ENCODE peak calls at places on chromosomes 11 and 22, in six cellular contexts. P is H9, T is mesenchymal stem cell, U is neuronal stem cell, D is trophoblast cell, V is H1. X is an unnamed sample.

GRCh38 chr11:45146072-45147016 is at the start of gene PRDM11:
- DNase-seq in U (peak), P (peak), T (peak), D (peak), V (peak), X (peak)

GRCh38 chr11:47317078-47317828 is 35.2 kb downstream of the MYBPC3 start:
- DNase-seq in D (no peak), U (no peak), V (no peak), P (no peak), T (no peak), X (no peak)

GRCh38 chr22:37639070-37639760 is at the start of gene SH3BP1:
- DNase-seq in D (peak), P (peak), V (peak), U (no peak), T (peak), X (no peak)

GRCh38 chr22:19137384-19138216 is 6.5 kb downstream of the TSSK2 start:
- DNase-seq in D (no peak), V (no peak), U (no peak), T (no peak), P (no peak), X (no peak)

GRCh38 chr11:86743223-86744118 is 56.9 kb upstream of the PRSS23 start:
- DNase-seq in T (peak), V (no peak), P (no peak), D (peak), U (no peak), X (peak)

GRCh38 chr11:101264303-101264702 is 134.7 kb upstream of the PGR start:
- DNase-seq in P (no peak), D (peak), V (no peak), T (no peak), U (no peak), X (no peak)

GRCh38 chr11:68666854-68667253 is 17.5 kb upstream of the GAL start:
- DNase-seq in T (no peak), V (no peak), D (no peak), U (no peak), P (no peak), X (no peak)

GRCh38 chr22:39206491-39206890 is 38.3 kb downstream of the PDGFB start:
- DNase-seq in V (no peak), U (no peak), D (no peak), T (no peak), P (peak), X (no peak)

GRCh38 chr11:120929664-120930154 is 94.2 kb upstream of the TBCEL start:
- DNase-seq in U (peak), V (peak), D (peak), T (peak), P (peak), X (peak)

GRCh38 chr11:114395776-114396175 is 4.5 kb downstream of the C11orf71 start:
- DNase-seq in D (peak), T (no peak), V (no peak), P (peak), U (no peak), X (no peak)

GRCh38 chr11:111596319-111596718 is 5.9 kb upstream of the SIK2 start:
- DNase-seq in D (no peak), P (no peak), U (no peak), V (no peak), T (no peak), X (no peak)

GRCh38 chr11:25562417-25562816 is 769.5 kb upstream of the ANO3 start:
- DNase-seq in P (no peak), T (no peak), V (no peak), U (no peak), D (no peak), X (no peak)

GRCh38 chr11:63534895-63535461 is 1.6 kb upstream of the PLAAT4 start:
- DNase-seq in P (no peak), V (no peak), D (no peak), T (peak), U (no peak), X (no peak)

GRCh38 chr22:23401111-23401909 is 178.8 kb downstream of the IGLL1 start:
- DNase-seq in U (no peak), T (peak), P (no peak), D (peak), V (no peak), X (peak)

GRCh38 chr22:35860837-35861236 is 143.2 kb downstream of the APOL5 start:
- DNase-seq in U (no peak), T (no peak), P (no peak), V (no peak), D (no peak), X (no peak)

GRCh38 chr22:35863432-35863831 is 145.8 kb downstream of the APOL5 start:
- DNase-seq in P (no peak), U (no peak), D (peak), V (no peak), T (no peak), X (no peak)

GRCh38 chr22:35861451-35861850 is 143.8 kb downstream of the APOL5 start:
- DNase-seq in D (peak), P (no peak), T (no peak), V (no peak), U (no peak), X (no peak)

GRCh38 chr22:35862697-35863096 is 145.0 kb downstream of the APOL5 start:
- DNase-seq in U (no peak), V (no peak), D (no peak), T (no peak), P (no peak), X (no peak)

DNA sequence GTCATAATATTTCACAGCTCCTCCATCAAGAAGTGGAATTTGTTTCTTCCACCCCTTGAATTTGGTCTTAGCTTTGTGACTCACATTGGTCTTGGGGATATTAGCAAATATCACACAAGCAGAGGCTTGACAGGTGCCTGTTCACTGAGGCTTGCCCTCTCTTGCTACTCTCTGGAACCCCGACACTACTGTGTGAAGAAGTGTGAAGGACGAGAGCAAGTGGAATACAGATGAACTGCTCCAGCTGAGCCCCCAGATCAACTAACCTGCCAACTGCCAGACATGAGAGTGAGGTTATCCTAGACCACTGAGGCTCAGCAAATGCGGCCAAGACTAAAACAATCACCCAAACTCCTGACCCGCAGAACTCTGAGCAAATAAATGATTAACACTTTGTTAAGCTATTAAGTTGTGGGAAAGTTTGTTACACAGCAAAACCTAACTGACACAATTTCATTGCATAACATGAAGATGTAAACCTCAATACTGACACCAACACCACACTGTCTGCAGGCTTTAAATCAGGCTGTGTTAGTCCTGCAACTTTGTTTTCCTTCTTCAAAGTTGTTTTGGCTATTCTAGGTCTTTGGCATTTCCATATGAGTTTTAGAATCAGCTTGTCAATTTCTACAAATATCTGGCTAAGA is 142.5 kb downstream of the APOL5 start:
- DNase-seq in U (no peak), T (no peak), V (no peak), P (no peak), D (no peak), X (no peak)
- H3K14ac ChIP-seq in U (no peak), T (no peak), V (no peak), P (no peak), D (no peak), X (no peak)

DNA sequence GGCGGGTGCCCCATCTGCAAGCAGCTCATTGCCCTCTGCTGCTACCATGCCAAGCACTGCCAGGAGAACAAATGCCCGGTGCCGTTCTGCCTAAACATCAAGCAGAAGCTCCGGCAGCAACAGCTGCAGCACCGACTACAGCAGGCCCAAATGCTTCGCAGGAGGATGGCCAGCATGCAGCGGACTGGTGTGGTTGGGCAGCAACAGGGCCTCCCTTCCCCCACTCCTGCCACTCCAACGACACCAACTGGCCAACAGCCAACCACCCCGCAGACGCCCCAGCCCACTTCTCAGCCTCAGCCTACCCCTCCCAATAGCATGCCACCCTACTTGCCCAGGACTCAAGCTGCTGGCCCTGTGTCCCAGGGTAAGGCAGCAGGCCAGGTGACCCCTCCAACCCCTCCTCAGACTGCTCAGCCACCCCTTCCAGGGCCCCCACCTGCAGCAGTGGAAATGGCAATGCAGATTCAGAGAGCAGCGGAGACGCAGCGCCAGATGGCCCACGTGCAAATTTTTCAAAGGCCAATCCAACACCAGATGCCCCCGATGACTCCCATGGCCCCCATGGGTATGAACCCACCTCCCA is 28.0 kb upstream of the L3MBTL2 start:
- DNase-seq in D (no peak), P (no peak), V (no peak), U (no peak), T (no peak), X (no peak)
- H3K14ac ChIP-seq in D (no peak), P (no peak), V (no peak), U (no peak), T (no peak), X (no peak)

GRCh38 chr11:103850419-103851165 is 185.8 kb upstream of the DDI1 start:
- DNase-seq in U (no peak), T (no peak), V (no peak), P (no peak), D (no peak), X (peak)
- H3K14ac ChIP-seq in U (no peak), T (no peak), V (no peak), P (no peak), D (no peak), X (peak)

DNA sequence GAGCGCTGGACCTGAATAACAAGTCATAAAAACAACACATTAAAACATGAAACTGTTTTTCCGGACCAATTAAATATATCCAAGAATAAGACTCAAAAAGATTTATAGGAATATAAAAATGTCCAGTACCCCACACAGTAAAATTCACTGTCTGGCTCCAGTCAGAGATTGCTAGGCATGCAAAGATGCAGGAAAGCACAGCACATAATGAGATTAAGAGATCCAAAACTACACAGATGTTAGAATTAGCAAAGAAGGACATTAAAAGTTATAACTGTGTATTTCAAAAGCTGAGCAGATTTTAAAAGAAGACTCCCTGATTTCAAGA is 13.7 kb downstream of the LRRC75B start:
- DNase-seq in V (no peak), P (no peak), D (no peak), U (no peak), T (no peak), X (no peak)
- H3K14ac ChIP-seq in V (no peak), P (no peak), D (no peak), U (no peak), T (no peak), X (no peak)

GRCh38 chr11:57341250-57341808 is 3.2 kb downstream of the P2RX3 start:
- DNase-seq in P (no peak), D (no peak), T (no peak), U (no peak), V (no peak), X (no peak)

GRCh38 chr11:57338152-57338551 is at the start of gene P2RX3:
- DNase-seq in U (no peak), D (no peak), V (no peak), P (no peak), T (no peak), X (no peak)

GRCh38 chr11:57339305-57339704 is 1.2 kb downstream of the P2RX3 start:
- DNase-seq in V (no peak), U (no peak), T (no peak), D (no peak), P (no peak), X (no peak)

GRCh38 chr11:57342702-57343101 is 4.5 kb downstream of the P2RX3 start:
- DNase-seq in U (no peak), T (no peak), P (no peak), D (no peak), V (no peak), X (no peak)

GRCh38 chr11:57340228-57340627 is 2.1 kb downstream of the P2RX3 start:
- DNase-seq in P (peak), V (no peak), U (no peak), D (peak), T (peak), X (no peak)
- H3K14ac ChIP-seq in P (no peak), V (no peak), U (no peak), D (no peak), T (no peak), X (no peak)

DNA sequence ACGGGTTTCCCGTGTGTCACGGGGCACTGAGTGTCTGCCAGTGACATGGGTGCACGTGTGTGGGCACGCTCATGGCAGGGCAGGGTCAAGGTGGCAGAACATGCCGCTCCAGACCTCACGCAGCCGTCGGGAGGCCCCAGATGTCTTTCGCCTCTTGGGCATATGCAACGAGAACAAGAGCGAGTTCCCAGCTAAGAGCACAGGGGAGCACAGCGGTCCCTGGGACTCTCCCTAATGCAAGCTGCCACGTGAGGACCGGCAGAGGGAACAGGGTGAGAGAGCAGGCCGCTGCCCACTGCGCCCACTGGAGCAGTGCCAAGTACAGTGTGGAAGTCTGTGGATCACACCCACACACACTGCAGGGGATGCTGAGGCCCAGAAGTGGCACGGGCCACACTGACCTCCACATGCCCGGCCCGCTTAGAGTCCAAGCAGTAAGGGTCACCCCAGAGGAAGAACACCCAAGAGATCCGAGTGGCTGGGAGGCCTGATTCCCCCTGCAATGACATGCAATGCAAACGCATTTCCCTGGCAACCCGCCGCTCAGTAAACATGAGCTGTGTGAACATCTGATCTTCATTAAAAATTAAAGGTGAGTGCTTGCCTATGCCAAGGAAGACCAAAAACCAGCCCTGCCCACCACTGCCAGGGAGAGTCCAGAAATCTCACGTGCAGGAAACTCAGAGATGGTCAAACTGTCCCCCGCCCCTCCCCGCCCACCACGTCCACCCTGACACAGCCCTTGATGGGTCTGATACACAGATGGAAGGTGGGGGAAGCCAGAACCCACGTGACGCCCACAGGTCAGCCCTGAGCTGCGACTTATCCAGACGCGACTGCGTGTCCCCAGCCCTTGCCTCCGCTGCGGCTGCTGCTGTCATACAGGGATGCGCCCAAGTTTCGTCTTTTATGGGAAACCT is 11.7 kb downstream of the CERK start:
- DNase-seq in D (no peak), P (no peak), U (no peak), V (no peak), T (no peak), X (no peak)
- H3K14ac ChIP-seq in D (no peak), P (no peak), U (no peak), V (no peak), T (no peak), X (no peak)

GRCh38 chr22:47017245-47017644 is 254.8 kb downstream of the TBC1D22A start:
- DNase-seq in V (no peak), P (no peak), D (no peak), U (no peak), T (no peak), X (no peak)

GRCh38 chr22:47014946-47015345 is 252.5 kb downstream of the TBC1D22A start:
- DNase-seq in P (no peak), V (no peak), T (no peak), D (no peak), U (no peak), X (no peak)

GRCh38 chr22:47016636-47017035 is 254.2 kb downstream of the TBC1D22A start:
- DNase-seq in V (no peak), T (no peak), U (no peak), D (no peak), P (no peak), X (no peak)

GRCh38 chr22:47014636-47014930 is 252.1 kb downstream of the TBC1D22A start:
- DNase-seq in U (no peak), T (no peak), V (no peak), P (no peak), D (no peak), X (no peak)

GRCh38 chr22:47015589-47016178 is 253.2 kb downstream of the TBC1D22A start:
- DNase-seq in P (no peak), D (no peak), U (no peak), V (no peak), T (no peak), X (no peak)
- H3K14ac ChIP-seq in P (no peak), D (no peak), U (no peak), V (no peak), T (no peak), X (no peak)

GRCh38 chr22:48423481-48423901 is 1404.2 kb downstream of the BRD1 start:
- DNase-seq in P (no peak), U (no peak), T (no peak), V (no peak), D (no peak), X (no peak)
- H3K14ac ChIP-seq in P (no peak), U (peak), T (no peak), V (no peak), D (no peak), X (no peak)